ENCODE peak calls at places on chromosomes 2 and 18, in seven cellular contexts. I is activated CD8-positive, alpha-beta T cell treated with anti-CD3 and anti-CD28 coated beads for 36 hours; K is AG04450; H is kidney epithelial cell; F is choroid plexus epithelial cell; C is stomach; X is epithelial cell of esophagus. A is an unnamed sample.
A peak's percentile ranks its signal among the peaks of the same experiment; 100 is the strongest.

GRCh38 chr18:23900979-23901378 is 113.6 kb upstream of the TTC39C start:
- DNase-seq in I (peak; percentile 12), K (no peak), H (no peak), F (no peak), C (no peak), X (no peak), A (no peak)

GRCh38 chr2:216565946-216566345 is 67.3 kb upstream of the IGFBP2 start:
- DNase-seq in I (no peak), K (no peak), H (no peak), F (no peak), C (no peak), X (no peak), A (no peak)

GRCh38 chr2:218342837-218343236 is 13.8 kb upstream of the CATIP start:
- DNase-seq in I (no peak), K (no peak), H (no peak), F (no peak), C (no peak), X (no peak), A (no peak)

GRCh38 chr2:74945783-74946165 is 12.7 kb upstream of the POLE4 start:
- DNase-seq in I (no peak), K (no peak), H (no peak), F (peak; percentile 15), C (no peak), X (no peak), A (no peak)

GRCh38 chr2:28406276-28407096 is 13.8 kb downstream of the FOSL2 start:
- DNase-seq in I (peak; percentile 89), K (no peak), H (no peak), F (peak; percentile 63), C (peak; percentile 70), X (peak; percentile 97), A (no peak)

GRCh38 chr2:238486123-238486848 is 59.6 kb downstream of the ASB1 start:
- DNase-seq in I (no peak), K (no peak), H (no peak), F (no peak), C (no peak), X (no peak), A (no peak)

GRCh38 chr2:112254466-112255240 is at the start of gene ZC3H8:
- DNase-seq in I (peak; percentile 96), K (peak; percentile 47), H (peak; percentile 52), F (peak; percentile 88), C (peak; percentile 96), X (peak; percentile 90), A (peak; percentile 91)

GRCh38 chr18:76456823-76457222 is 38.2 kb downstream of the ZNF516 start:
- DNase-seq in I (no peak), K (no peak), H (no peak), F (no peak), C (no peak), X (no peak), A (no peak)

GRCh38 chr2:11802782-11803191 is 56.4 kb downstream of the LPIN1 start:
- DNase-seq in I (no peak), K (no peak), H (no peak), F (peak; percentile 44), C (no peak), X (no peak), A (no peak)

GRCh38 chr18:73962251-73962650 is 185.4 kb downstream of the FBXO15 start:
- DNase-seq in I (no peak), K (peak; percentile 51), H (no peak), F (peak; percentile 39), C (no peak), X (no peak), A (no peak)

GRCh38 chr2:182914852-182915251 is 48.4 kb upstream of the FRZB start:
- DNase-seq in I (no peak), K (no peak), H (no peak), F (no peak), C (no peak), X (peak; percentile 50), A (no peak)

GRCh38 chr2:168311265-168311925 is 64.0 kb upstream of the STK39 start:
- DNase-seq in I (no peak), K (no peak), H (no peak), F (no peak), C (no peak), X (peak; percentile 13), A (no peak)

GRCh38 chr2:123816203-123816602 is 208.9 kb upstream of the CNTNAP5 start:
- DNase-seq in I (no peak), K (no peak), H (no peak), F (no peak), C (no peak), X (no peak), A (no peak)

GRCh38 chr2:102051659-102052366 is 60.1 kb downstream of the IL1R2 start:
- DNase-seq in I (no peak), K (no peak), H (no peak), F (no peak), C (no peak), X (no peak), A (no peak)

GRCh38 chr2:217186152-217186551 is 326.3 kb upstream of the TNP1 start:
- DNase-seq in I (no peak), K (no peak), H (no peak), F (no peak), C (no peak), X (no peak), A (no peak)

GRCh38 chr2:131400849-131401248 is 36.9 kb upstream of the RAB6D start:
- DNase-seq in I (no peak), K (no peak), H (no peak), F (no peak), C (no peak), X (no peak), A (no peak)

GRCh38 chr2:161104054-161104553 is 56.1 kb upstream of the TANK start:
- DNase-seq in I (no peak), K (no peak), H (no peak), F (no peak), C (no peak), X (peak; percentile 66), A (no peak)

GRCh38 chr2:27800856-27801255 is 29.3 kb downstream of the MRPL33 start:
- DNase-seq in I (no peak), K (no peak), H (no peak), F (no peak), C (no peak), X (no peak), A (no peak)

GRCh38 chr2:100230754-100231153 is 88.4 kb upstream of the AFF3 start:
- DNase-seq in I (no peak), K (no peak), H (no peak), F (peak; percentile 38), C (no peak), X (no peak), A (no peak)

GRCh38 chr18:80167331-80167730 is 58.3 kb downstream of the ADNP2 start:
- DNase-seq in I (no peak), K (no peak), H (no peak), F (no peak), C (no peak), X (no peak), A (no peak)

GRCh38 chr2:43464546-43464945 is 131.3 kb downstream of the THADA start:
- DNase-seq in I (no peak), K (no peak), H (no peak), F (peak; percentile 80), C (no peak), X (no peak), A (no peak)

GRCh38 chr2:217223222-217223930 is 363.5 kb upstream of the TNP1 start:
- DNase-seq in I (peak; percentile 81), K (peak; percentile 90), H (peak; percentile 86), F (peak; percentile 95), C (no peak), X (peak; percentile 90), A (no peak)

GRCh38 chr2:1143129-1143528 is 192.5 kb downstream of the SNTG2 start:
- DNase-seq in I (no peak), K (no peak), H (no peak), F (no peak), C (no peak), X (no peak), A (no peak)

GRCh38 chr2:36967236-36967876 is 1.0 kb upstream of the STRN start:
- DNase-seq in I (no peak), K (no peak), H (no peak), F (no peak), C (peak; percentile 47), X (no peak), A (no peak)

GRCh38 chr2:10285191-10285577 is 17.5 kb upstream of the HPCAL1 start:
- DNase-seq in I (no peak), K (no peak), H (no peak), F (peak; percentile 12), C (no peak), X (no peak), A (no peak)

GRCh38 chr2:96164459-96165184 is 19.4 kb upstream of the DUSP2 start:
- DNase-seq in I (peak; percentile 92), K (no peak), H (no peak), F (no peak), C (no peak), X (no peak), A (no peak)

GRCh38 chr2:207529330-207530159 is at the start of gene CREB1:
- DNase-seq in I (peak; percentile 99), K (peak; percentile 97), H (peak; percentile 89), F (peak; percentile 99), C (peak; percentile 99), X (peak; percentile 99), A (peak; percentile 100)
- TF ChIP-seq CTCF in I (no peak), K (no peak), H (no peak), F (no peak), C (no peak), X (no peak), A (no peak)

GRCh38 chr2:188130317-188130716 is 161.4 kb upstream of the GULP1 start:
- DNase-seq in I (no peak), K (no peak), H (no peak), F (no peak), C (no peak), X (no peak), A (no peak)
- TF ChIP-seq CTCF in I (no peak), K (no peak), H (no peak), F (no peak), C (no peak), X (no peak), A (no peak)

GRCh38 chr2:63740020-63740419 is 101.7 kb upstream of the UGP2 start:
- DNase-seq in I (no peak), K (no peak), H (no peak), F (no peak), C (no peak), X (no peak), A (no peak)
- TF ChIP-seq CTCF in I (no peak), K (no peak), H (no peak), F (no peak), C (no peak), X (no peak), A (no peak)

GRCh38 chr18:59549797-59550516 is 147.3 kb downstream of the CCBE1 start:
- DNase-seq in I (no peak), K (no peak), H (no peak), F (no peak), C (peak; percentile 31), X (no peak), A (no peak)

GRCh38 chr18:59546164-59546563 is 151.1 kb downstream of the CCBE1 start:
- DNase-seq in I (no peak), K (peak; percentile 16), H (no peak), F (peak; percentile 83), C (no peak), X (peak; percentile 75), A (no peak)

GRCh38 chr18:59553273-59553672 is 143.9 kb downstream of the CCBE1 start:
- DNase-seq in I (no peak), K (no peak), H (no peak), F (no peak), C (no peak), X (no peak), A (no peak)

GRCh38 chr18:59551902-59552635 is 145.2 kb downstream of the CCBE1 start:
- DNase-seq in I (no peak), K (no peak), H (no peak), F (no peak), C (no peak), X (no peak), A (no peak)

GRCh38 chr18:59547691-59548182 is 149.5 kb downstream of the CCBE1 start:
- DNase-seq in I (no peak), K (peak; percentile 74), H (no peak), F (peak; percentile 97), C (no peak), X (peak; percentile 50), A (no peak)
- TF ChIP-seq CTCF in I (no peak), K (peak; percentile 41), H (no peak), F (peak; percentile 55), C (no peak), X (no peak), A (no peak)

A was measured in progenitor cell of endocrine pancreas.